ENCODE peak calls at places on chromosomes 13 and 19, in six cellular contexts. One of them, this sample, is unnamed.

GRCh38 chr19:14416743-14417214 is 2.4 kb downstream of the DDX39A start:
- DNase-seq in cardiac fibroblast: peak
- DNase-seq in GM10248: no peak
- DNase-seq in Caco-2: no peak
- DNase-seq in fibroblast of lung: no peak
- DNase-seq in BJ: no peak
- DNase-seq in this sample: no peak

GRCh38 chr13:33281951-33282595 is 3.5 kb downstream of the STARD13 start:
- DNase-seq in BJ: no peak
- DNase-seq in GM10248: no peak
- DNase-seq in fibroblast of lung: peak
- DNase-seq in cardiac fibroblast: no peak
- DNase-seq in Caco-2: no peak
- DNase-seq in this sample: no peak

GRCh38 chr19:5115771-5116202 is 146.9 kb downstream of the KDM4B start:
- DNase-seq in GM10248: no peak
- DNase-seq in cardiac fibroblast: peak
- DNase-seq in Caco-2: no peak
- DNase-seq in fibroblast of lung: peak
- DNase-seq in BJ: no peak
- DNase-seq in this sample: no peak

GRCh38 chr19:48090281-48090802 is 20.3 kb downstream of the PLA2G4C start:
- DNase-seq in fibroblast of lung: no peak
- DNase-seq in Caco-2: no peak
- DNase-seq in BJ: peak
- DNase-seq in GM10248: no peak
- DNase-seq in cardiac fibroblast: no peak
- DNase-seq in this sample: no peak

GRCh38 chr13:26061947-26062346 is 10.1 kb upstream of the SHISA2 start:
- DNase-seq in GM10248: no peak
- DNase-seq in cardiac fibroblast: peak
- DNase-seq in Caco-2: no peak
- DNase-seq in BJ: peak
- DNase-seq in fibroblast of lung: peak
- DNase-seq in this sample: no peak

GRCh38 chr19:2446390-2446789 is 10.4 kb downstream of the LMNB2 start:
- DNase-seq in cardiac fibroblast: no peak
- DNase-seq in fibroblast of lung: no peak
- DNase-seq in GM10248: peak
- DNase-seq in Caco-2: no peak
- DNase-seq in BJ: no peak
- DNase-seq in this sample: no peak

GRCh38 chr13:32650705-32651311 is 64.6 kb downstream of the PDS5B start:
- DNase-seq in BJ: no peak
- DNase-seq in GM10248: peak
- DNase-seq in Caco-2: peak
- DNase-seq in fibroblast of lung: peak
- DNase-seq in cardiac fibroblast: peak
- DNase-seq in this sample: no peak

GRCh38 chr19:48724796-48725753 is 5.5 kb upstream of the MAMSTR start:
- DNase-seq in BJ: peak
- DNase-seq in cardiac fibroblast: peak
- DNase-seq in fibroblast of lung: peak
- DNase-seq in Caco-2: peak
- DNase-seq in GM10248: peak
- DNase-seq in this sample: no peak

GRCh38 chr13:21130116-21130515 is 46.2 kb downstream of the SKA3 start:
- DNase-seq in Caco-2: no peak
- DNase-seq in cardiac fibroblast: no peak
- DNase-seq in BJ: no peak
- DNase-seq in GM10248: no peak
- DNase-seq in fibroblast of lung: no peak
- DNase-seq in this sample: no peak

GRCh38 chr19:49705919-49706318 is 15.0 kb downstream of the CPT1C start:
- DNase-seq in Caco-2: no peak
- DNase-seq in fibroblast of lung: no peak
- DNase-seq in cardiac fibroblast: no peak
- DNase-seq in BJ: no peak
- DNase-seq in GM10248: no peak
- DNase-seq in this sample: no peak

GRCh38 chr13:22220186-22221160 is 549.6 kb downstream of the FGF9 start:
- DNase-seq in GM10248: no peak
- DNase-seq in fibroblast of lung: no peak
- DNase-seq in cardiac fibroblast: no peak
- DNase-seq in Caco-2: no peak
- DNase-seq in BJ: peak
- DNase-seq in this sample: no peak

GRCh38 chr13:111548805-111549204 is 228.4 kb downstream of the TEX29 start:
- DNase-seq in fibroblast of lung: no peak
- DNase-seq in Caco-2: no peak
- DNase-seq in BJ: no peak
- DNase-seq in cardiac fibroblast: no peak
- DNase-seq in GM10248: no peak
- DNase-seq in this sample: no peak

GRCh38 chr13:112857914-112858490 is 111.0 kb upstream of the MCF2L start:
- DNase-seq in fibroblast of lung: no peak
- DNase-seq in GM10248: no peak
- DNase-seq in BJ: no peak
- DNase-seq in cardiac fibroblast: no peak
- DNase-seq in Caco-2: no peak
- DNase-seq in this sample: no peak

GRCh38 chr13:79973533-79973963 is 367.4 kb downstream of the SPRY2 start:
- DNase-seq in BJ: no peak
- DNase-seq in fibroblast of lung: no peak
- DNase-seq in cardiac fibroblast: no peak
- DNase-seq in Caco-2: peak
- DNase-seq in GM10248: peak
- DNase-seq in this sample: no peak

GRCh38 chr13:44470623-44471562 is 97.3 kb downstream of the SERP2 start:
- DNase-seq in GM10248: no peak
- DNase-seq in BJ: no peak
- DNase-seq in Caco-2: peak
- DNase-seq in cardiac fibroblast: peak
- DNase-seq in fibroblast of lung: peak
- DNase-seq in this sample: no peak

GRCh38 chr13:91270031-91270430 is 77.5 kb upstream of the MIR17HG start:
- DNase-seq in BJ: no peak
- DNase-seq in cardiac fibroblast: peak
- DNase-seq in GM10248: no peak
- DNase-seq in fibroblast of lung: no peak
- DNase-seq in Caco-2: no peak
- DNase-seq in this sample: no peak

GRCh38 chr19:5961969-5962945 is 15.7 kb downstream of the RANBP3 start:
- DNase-seq in cardiac fibroblast: peak
- DNase-seq in Caco-2: peak
- DNase-seq in GM10248: no peak
- DNase-seq in BJ: no peak
- DNase-seq in fibroblast of lung: peak
- DNase-seq in this sample: no peak

GRCh38 chr19:10259162-10259905 is 7.3 kb downstream of the MRPL4 start:
- DNase-seq in BJ: no peak
- DNase-seq in fibroblast of lung: peak
- DNase-seq in GM10248: peak
- DNase-seq in cardiac fibroblast: peak
- DNase-seq in Caco-2: peak
- DNase-seq in this sample: peak

GRCh38 chr19:38842439-38843174 is 7.2 kb downstream of the HNRNPL start:
- DNase-seq in BJ: no peak
- DNase-seq in fibroblast of lung: no peak
- DNase-seq in GM10248: no peak
- DNase-seq in Caco-2: no peak
- DNase-seq in cardiac fibroblast: no peak
- DNase-seq in this sample: no peak

GRCh38 chr13:44015808-44016207 is 136.1 kb downstream of the LACC1 start:
- DNase-seq in cardiac fibroblast: peak
- DNase-seq in Caco-2: no peak
- DNase-seq in GM10248: no peak
- DNase-seq in fibroblast of lung: no peak
- DNase-seq in BJ: no peak
- DNase-seq in this sample: no peak

GRCh38 chr19:7442423-7442822 is 46.4 kb downstream of the PEX11G start:
- DNase-seq in cardiac fibroblast: peak
- DNase-seq in Caco-2: no peak
- DNase-seq in BJ: no peak
- DNase-seq in fibroblast of lung: no peak
- DNase-seq in GM10248: no peak
- DNase-seq in this sample: no peak

GRCh38 chr13:41561179-41561578 is 103.8 kb downstream of the RGCC start:
- DNase-seq in BJ: no peak
- DNase-seq in Caco-2: no peak
- DNase-seq in cardiac fibroblast: no peak
- DNase-seq in fibroblast of lung: peak
- DNase-seq in GM10248: no peak
- DNase-seq in this sample: no peak

GRCh38 chr13:72536668-72537399 is 190.6 kb downstream of the MZT1 start:
- DNase-seq in BJ: no peak
- DNase-seq in GM10248: no peak
- DNase-seq in Caco-2: no peak
- DNase-seq in cardiac fibroblast: no peak
- DNase-seq in fibroblast of lung: peak
- DNase-seq in this sample: no peak

GRCh38 chr13:112010714-112011113 is 56.2 kb upstream of the SOX1 start:
- DNase-seq in GM10248: no peak
- DNase-seq in cardiac fibroblast: no peak
- DNase-seq in BJ: no peak
- DNase-seq in Caco-2: no peak
- DNase-seq in fibroblast of lung: no peak
- DNase-seq in this sample: no peak

DNA sequence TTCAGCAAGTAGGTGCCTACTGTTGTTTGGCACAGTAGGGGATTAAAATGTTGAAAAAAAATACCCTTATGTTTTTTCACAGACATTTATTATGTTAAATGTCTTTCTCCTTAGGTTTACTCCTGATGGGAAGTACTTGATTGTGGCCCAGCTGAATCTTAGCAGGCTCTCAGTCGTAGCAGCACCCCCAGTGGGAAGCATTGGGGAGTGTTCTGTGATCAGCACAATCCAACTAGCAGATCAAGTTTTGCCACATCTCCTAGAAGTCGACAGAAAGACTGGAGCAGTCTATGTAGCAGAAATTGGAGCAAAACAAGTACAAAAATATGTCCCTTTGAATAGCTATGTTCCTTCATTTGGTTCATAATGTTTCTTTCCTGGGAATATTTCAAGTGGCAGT is 9.3 kb downstream of the NHLRC3 start:
- DNase-seq in fibroblast of lung: no peak
- DNase-seq in cardiac fibroblast: no peak
- DNase-seq in Caco-2: peak
- DNase-seq in BJ: no peak
- DNase-seq in GM10248: no peak
- DNase-seq in this sample: no peak
- TF ChIP-seq CTCF in fibroblast of lung: no peak
- TF ChIP-seq CTCF in cardiac fibroblast: no peak
- TF ChIP-seq CTCF in Caco-2: peak
- TF ChIP-seq CTCF in BJ: peak
- TF ChIP-seq CTCF in GM10248: no peak
- TF ChIP-seq CTCF in this sample: no peak

GRCh38 chr13:110271313-110271712 is 35.6 kb downstream of the COL4A1 start:
- DNase-seq in fibroblast of lung: no peak
- DNase-seq in cardiac fibroblast: no peak
- DNase-seq in GM10248: no peak
- DNase-seq in Caco-2: no peak
- DNase-seq in BJ: no peak
- DNase-seq in this sample: no peak
- TF ChIP-seq CTCF in fibroblast of lung: no peak
- TF ChIP-seq CTCF in cardiac fibroblast: no peak
- TF ChIP-seq CTCF in GM10248: no peak
- TF ChIP-seq CTCF in Caco-2: no peak
- TF ChIP-seq CTCF in BJ: no peak
- TF ChIP-seq CTCF in this sample: no peak

GRCh38 chr13:59771272-59771671 is 392.5 kb downstream of the DIAPH3 start:
- DNase-seq in BJ: no peak
- DNase-seq in fibroblast of lung: peak
- DNase-seq in cardiac fibroblast: peak
- DNase-seq in Caco-2: peak
- DNase-seq in GM10248: no peak
- DNase-seq in this sample: no peak
- TF ChIP-seq CTCF in BJ: peak
- TF ChIP-seq CTCF in fibroblast of lung: peak
- TF ChIP-seq CTCF in cardiac fibroblast: peak
- TF ChIP-seq CTCF in Caco-2: peak
- TF ChIP-seq CTCF in GM10248: peak
- TF ChIP-seq CTCF in this sample: no peak

GRCh38 chr19:46173886-46174475 is 25.9 kb downstream of the IGFL2 start:
- DNase-seq in cardiac fibroblast: no peak
- DNase-seq in GM10248: no peak
- DNase-seq in fibroblast of lung: no peak
- DNase-seq in BJ: no peak
- DNase-seq in Caco-2: no peak
- DNase-seq in this sample: no peak
- TF ChIP-seq CTCF in cardiac fibroblast: no peak
- TF ChIP-seq CTCF in GM10248: no peak
- TF ChIP-seq CTCF in fibroblast of lung: no peak
- TF ChIP-seq CTCF in BJ: no peak
- TF ChIP-seq CTCF in Caco-2: no peak
- TF ChIP-seq CTCF in this sample: no peak

DNA sequence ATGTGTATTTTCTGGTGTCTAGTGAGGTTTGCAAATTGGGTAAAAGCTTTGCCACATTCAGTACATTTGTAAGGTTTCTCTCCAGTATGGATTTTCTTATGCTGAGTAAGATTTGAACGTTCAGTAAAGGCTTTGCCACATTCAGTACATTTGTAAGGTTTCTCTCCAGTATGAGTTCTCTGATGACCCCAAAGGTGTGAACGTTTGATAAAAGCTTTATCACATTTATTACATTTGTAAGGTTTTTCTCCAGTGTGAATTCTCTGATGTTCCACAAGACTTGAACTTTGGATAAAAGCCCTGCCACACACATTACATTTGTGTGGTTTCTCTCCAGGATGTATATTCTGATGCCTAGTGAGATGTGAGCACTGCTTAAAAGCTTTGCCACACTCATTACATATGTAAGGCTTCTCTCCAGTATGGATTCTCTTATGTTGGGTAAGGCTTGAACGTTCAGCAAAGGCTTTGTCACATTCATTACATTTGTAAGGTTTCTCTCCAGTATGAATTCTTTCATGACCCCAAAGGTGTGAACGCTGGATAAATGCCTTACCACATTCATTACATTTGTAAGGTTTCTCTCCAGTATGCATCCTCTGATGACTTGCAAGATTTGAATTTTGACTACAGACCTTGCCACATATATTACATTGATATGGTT is 17.4 kb downstream of the ZNF677 start:
- DNase-seq in GM10248: no peak
- DNase-seq in cardiac fibroblast: no peak
- DNase-seq in Caco-2: no peak
- DNase-seq in fibroblast of lung: no peak
- DNase-seq in BJ: no peak
- DNase-seq in this sample: no peak
- TF ChIP-seq CTCF in GM10248: no peak
- TF ChIP-seq CTCF in cardiac fibroblast: no peak
- TF ChIP-seq CTCF in Caco-2: no peak
- TF ChIP-seq CTCF in fibroblast of lung: no peak
- TF ChIP-seq CTCF in BJ: no peak
- TF ChIP-seq CTCF in this sample: no peak

This sample was measured in omental fat pad.